ENCODE peak calls at places on chromosomes 11 and 22, in four cellular contexts. E is prostate gland, Q is hepatic stellate cell, J is heart right ventricle. N is an unnamed sample.

GRCh38 chr22:19703869-19704268 is 10.4 kb upstream of the SEPTIN5 start:
- DNase-seq in E (no peak), Q (no peak), J (no peak), N (peak; percentile 14)

GRCh38 chr11:44004452-44004833 is 43.3 kb upstream of the ACCSL start:
- DNase-seq in E (no peak), Q (no peak), J (no peak), N (no peak)

GRCh38 chr11:95453616-95454118 is 222.7 kb upstream of the SESN3 start:
- DNase-seq in E (peak; percentile 89), Q (no peak), J (peak; percentile 63), N (peak; percentile 65)

GRCh38 chr22:49674479-49674830 is 153.2 kb downstream of the BRD1 start:
- DNase-seq in E (no peak), Q (no peak), J (no peak), N (no peak)

GRCh38 chr11:2380807-2381350 is 3.8 kb downstream of the CD81 start:
- DNase-seq in E (no peak), Q (no peak), J (peak; percentile 75), N (peak; percentile 58)

GRCh38 chr11:128334311-128335044 is 252.9 kb downstream of the ETS1 start:
- DNase-seq in E (no peak), Q (no peak), J (peak; percentile 85), N (no peak)

GRCh38 chr11:103326070-103326794 is 217.0 kb downstream of the DYNC2H1 start:
- DNase-seq in E (peak; percentile 29), Q (peak; percentile 63), J (peak; percentile 42), N (no peak)

GRCh38 chr11:45045692-45046471 is 95.2 kb upstream of the TP53I11 start:
- DNase-seq in E (no peak), Q (peak; percentile 72), J (peak; percentile 59), N (peak; percentile 80)

GRCh38 chr11:119363874-119364590 is 17.5 kb downstream of the USP2 start:
- DNase-seq in E (no peak), Q (peak; percentile 75), J (no peak), N (no peak)

GRCh38 chr11:3995307-3995706 is 99.3 kb upstream of the RRM1 start:
- DNase-seq in E (no peak), Q (no peak), J (no peak), N (no peak)

GRCh38 chr11:118917488-118918127 is 8.1 kb downstream of the BCL9L start:
- DNase-seq in E (no peak), Q (peak; percentile 74), J (peak; percentile 50), N (no peak)

GRCh38 chr11:35412285-35412684 is 7.1 kb downstream of the SLC1A2 start:
- DNase-seq in E (no peak), Q (peak; percentile 37), J (no peak), N (no peak)

GRCh38 chr11:66883021-66883968 is 26.4 kb downstream of the LRFN4 start:
- DNase-seq in E (peak; percentile 70), Q (peak; percentile 64), J (no peak), N (peak; percentile 48)